ENCODE peak calls at places on chromosome 2, in five cellular contexts. I, U, J, Z and W are unnamed samples.

GRCh38 chr2:210099940-210100339 is 71.3 kb downstream of the KANSL1L start:
- DNase-seq in I (no peak), U (no peak), J (no peak), Z (peak), W (peak)

GRCh38 chr2:186687774-186688173 is 6.1 kb upstream of the FAM171B start:
- DNase-seq in I (no peak), U (no peak), J (no peak), Z (no peak), W (no peak)

GRCh38 chr2:16553222-16553621 is 112.4 kb downstream of the CYRIA start:
- DNase-seq in I (no peak), U (no peak), J (no peak), Z (peak), W (peak)

GRCh38 chr2:101327863-101328394 is 19.4 kb upstream of the RNF149 start:
- DNase-seq in I (no peak), U (no peak), J (no peak), Z (peak), W (no peak)

GRCh38 chr2:19611491-19612332 is 253.3 kb upstream of the OSR1 start:
- DNase-seq in I (no peak), U (no peak), J (no peak), Z (no peak), W (peak)

GRCh38 chr2:147469471-147469870 is 375.4 kb upstream of the ACVR2A start:
- DNase-seq in I (no peak), U (no peak), J (no peak), Z (peak), W (peak)

GRCh38 chr2:237177052-237177451 is 91.4 kb downstream of the COPS8 start:
- DNase-seq in I (no peak), U (no peak), J (no peak), Z (no peak), W (no peak)

GRCh38 chr2:48126180-48126579 is 219.9 kb upstream of the FBXO11 start:
- DNase-seq in I (no peak), U (no peak), J (no peak), Z (no peak), W (no peak)

GRCh38 chr2:203886579-203887230 is 19.1 kb downstream of the CTLA4 start:
- DNase-seq in I (no peak), U (no peak), J (no peak), Z (no peak), W (no peak)

GRCh38 chr2:141524777-141525176 is 606.0 kb downstream of the LRP1B start:
- DNase-seq in I (no peak), U (no peak), J (no peak), Z (no peak), W (no peak)

GRCh38 chr2:27855476-27855875 is 34.7 kb downstream of the RBKS start:
- DNase-seq in I (no peak), U (no peak), J (no peak), Z (no peak), W (no peak)

GRCh38 chr2:63842149-63843061 is 709 bp downstream of the UGP2 start:
- DNase-seq in I (no peak), U (no peak), J (no peak), Z (peak), W (peak)

GRCh38 chr2:96146881-96147592 is 1.8 kb upstream of the DUSP2 start:
- DNase-seq in I (no peak), U (no peak), J (no peak), Z (no peak), W (no peak)

GRCh38 chr2:63059434-63060078 is 8.9 kb downstream of the OTX1 start:
- DNase-seq in I (no peak), U (no peak), J (no peak), Z (no peak), W (no peak)

GRCh38 chr2:239722760-239723448 is 302.2 kb downstream of the NDUFA10 start:
- DNase-seq in I (no peak), U (no peak), J (peak), Z (no peak), W (no peak)

GRCh38 chr2:68849579-68850030 is 21.6 kb downstream of the BMP10 start:
- DNase-seq in I (no peak), U (no peak), J (no peak), Z (no peak), W (no peak)

GRCh38 chr2:235257590-235257989 is 236.3 kb upstream of the AGAP1 start:
- DNase-seq in I (no peak), U (no peak), J (no peak), Z (no peak), W (no peak)

GRCh38 chr2:54676656-54677055 is 46.8 kb upstream of the EML6 start:
- DNase-seq in I (no peak), U (no peak), J (no peak), Z (no peak), W (no peak)